ENCODE peak calls at places on chromosome 6, in eight cellular contexts. R, C, U, Q, F, D, V and S are unnamed samples.

GRCh38 chr6:134593887-134594286 is 276.0 kb upstream of the SGK1 start:
- DNase-seq in R (no peak), V (no peak), U (no peak), F (no peak), D (no peak), Q (no peak), C (no peak), S (no peak)

GRCh38 chr6:97316982-97317381 is 34.0 kb upstream of the MMS22L start:
- DNase-seq in D (no peak), Q (no peak), V (no peak), R (no peak), F (no peak), U (no peak), C (no peak), S (no peak)

GRCh38 chr6:43812850-43813584 is 43.0 kb downstream of the VEGFA start:
- DNase-seq in V (peak; percentile 81), U (no peak), R (peak; percentile 86), C (peak; percentile 68), D (no peak), Q (no peak), F (no peak), S (no peak)

GRCh38 chr6:124882580-124883393 is 79.5 kb upstream of the RNF217 start:
- DNase-seq in R (no peak), U (peak; percentile 61), Q (no peak), C (no peak), V (no peak), F (peak; percentile 44), D (peak; percentile 90), S (no peak)

GRCh38 chr6:94668896-94669295 is 908.4 kb upstream of the MANEA start:
- DNase-seq in Q (no peak), D (no peak), R (no peak), F (no peak), C (no peak), U (no peak), V (no peak), S (no peak)

GRCh38 chr6:4344317-4344899 is 209.0 kb upstream of the ECI2 start:
- DNase-seq in R (no peak), U (no peak), Q (no peak), D (no peak), C (no peak), V (no peak), F (peak; percentile 63), S (no peak)

GRCh38 chr6:158028876-158029275 is 47.2 kb downstream of the SYNJ2 start:
- DNase-seq in D (no peak), C (no peak), F (no peak), V (peak; percentile 39), U (no peak), Q (no peak), R (no peak), S (no peak)

GRCh38 chr6:43680583-43681120 is 6.9 kb downstream of the MRPS18A start:
- DNase-seq in D (no peak), V (no peak), U (no peak), C (no peak), F (no peak), R (no peak), Q (no peak), S (no peak)

GRCh38 chr6:21615504-21615903 is 22.0 kb downstream of the SOX4 start:
- DNase-seq in R (no peak), U (no peak), D (no peak), C (no peak), F (no peak), V (no peak), Q (no peak), S (no peak)

GRCh38 chr6:31573239-31574105 is 1.4 kb downstream of the LTA start:
- DNase-seq in C (no peak), V (no peak), Q (no peak), D (no peak), R (no peak), U (no peak), F (no peak), S (no peak)

GRCh38 chr6:78597966-78598365 is 269.4 kb upstream of the IRAK1BP1 start:
- DNase-seq in C (no peak), V (no peak), D (no peak), R (no peak), Q (no peak), U (no peak), F (no peak), S (no peak)

GRCh38 chr6:47473791-47474351 is 3.7 kb upstream of the CD2AP start:
- DNase-seq in V (no peak), U (no peak), R (no peak), Q (no peak), D (no peak), C (no peak), F (no peak), S (no peak)

GRCh38 chr6:107786709-107787588 is 37.2 kb downstream of the SCML4 start:
- DNase-seq in C (no peak), R (no peak), V (no peak), U (no peak), F (no peak), D (no peak), Q (no peak), S (no peak)

GRCh38 chr6:31741815-31742214 is 2.0 kb downstream of the MSH5 start:
- DNase-seq in V (no peak), C (no peak), Q (no peak), D (no peak), F (no peak), U (no peak), R (no peak), S (no peak)

GRCh38 chr6:82144007-82144851 is 103.3 kb downstream of the IBTK start:
- DNase-seq in R (no peak), V (no peak), F (peak; percentile 95), Q (no peak), D (peak; percentile 72), C (no peak), U (peak; percentile 88), S (no peak)

GRCh38 chr6:55578537-55579363 is at the start of gene HMGCLL1:
- DNase-seq in V (peak; percentile 71), Q (peak; percentile 84), U (peak; percentile 31), D (peak; percentile 37), C (no peak), F (peak; percentile 2), R (peak; percentile 4), S (no peak)

GRCh38 chr6:42820509-42821340 is 38.9 kb downstream of the BICRAL start:
- DNase-seq in V (no peak), U (no peak), D (no peak), Q (peak; percentile 27), F (no peak), R (peak; percentile 5), C (no peak), S (no peak)

GRCh38 chr6:44665143-44665542 is 277.6 kb downstream of the CDC5L start:
- DNase-seq in F (no peak), U (no peak), Q (no peak), C (peak; percentile 16), V (no peak), D (no peak), R (no peak), S (no peak)

GRCh38 chr6:43708857-43709653 is 21.5 kb upstream of the MRPS18A start:
- DNase-seq in D (no peak), R (peak; percentile 9), U (peak; percentile 52), Q (peak; percentile 22), V (no peak), C (no peak), F (peak; percentile 71), S (no peak)

GRCh38 chr6:1610497-1611321 is 994 bp downstream of the FOXC1 start:
- DNase-seq in Q (no peak), C (no peak), F (no peak), R (peak; percentile 22), D (no peak), V (no peak), U (peak; percentile 52), S (no peak)
- H3K4me3 ChIP-seq in Q (peak overlapping the region; percentile 76), C (peak overlapping the region; percentile 68), F (peak overlapping the region; percentile 78), R (peak overlapping the region; percentile 32), D (peak overlapping the region; percentile 52), V (peak overlapping the region; percentile 51), U (peak overlapping the region; percentile 83), S (peak overlapping the region; percentile 16)

GRCh38 chr6:63813531-63813930 is 177.9 kb downstream of the PHF3 start:
- DNase-seq in V (no peak), F (no peak), Q (no peak), R (no peak), U (no peak), D (peak; percentile 18), C (no peak), S (no peak)
- TF ChIP-seq CTCF in V (no peak), F (peak; percentile 20), Q (no peak), R (no peak), U (no peak), D (peak; percentile 32), C (no peak), S (no peak)

GRCh38 chr6:105790635-105791034 is 295.5 kb upstream of the PRDM1 start:
- DNase-seq in F (no peak), D (no peak), Q (no peak), R (no peak), C (no peak), U (no peak), V (no peak), S (no peak)

GRCh38 chr6:105787747-105788146 is 298.4 kb upstream of the PRDM1 start:
- DNase-seq in F (no peak), V (no peak), C (no peak), Q (no peak), U (no peak), D (no peak), R (no peak), S (no peak)

GRCh38 chr6:105791569-105792318 is 294.4 kb upstream of the PRDM1 start:
- DNase-seq in U (no peak), D (no peak), V (no peak), R (no peak), C (no peak), Q (no peak), F (no peak), S (no peak)

GRCh38 chr6:105786890-105787655 is 299.1 kb upstream of the PRDM1 start:
- DNase-seq in R (no peak), F (no peak), Q (no peak), D (no peak), C (no peak), V (no peak), U (no peak), S (no peak)

DNA sequence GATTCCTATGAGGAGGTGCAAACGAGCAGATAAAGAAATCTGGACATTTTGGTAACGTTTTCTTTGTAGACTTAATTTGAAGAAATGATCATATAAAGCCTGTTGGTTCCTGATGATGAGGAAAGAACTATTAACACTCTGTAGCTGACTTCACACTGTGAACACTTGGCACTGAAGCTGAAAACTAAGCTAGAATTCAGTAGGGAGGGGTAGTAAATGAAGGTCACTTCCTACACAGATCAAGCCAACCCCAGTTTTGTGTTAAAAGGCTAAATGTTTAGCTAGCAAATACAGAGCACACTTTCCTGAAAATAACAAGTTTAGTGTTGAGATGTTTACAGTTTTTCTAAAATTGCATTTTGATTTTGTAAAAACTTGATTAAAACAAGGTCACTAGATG is 296.2 kb upstream of the PRDM1 start:
- DNase-seq in V (no peak), F (no peak), U (no peak), Q (no peak), R (no peak), C (no peak), D (no peak), S (no peak)
- H3K4me3 ChIP-seq in V (no peak overlapping the region), F (no peak overlapping the region), U (no peak overlapping the region), Q (no peak overlapping the region), R (no peak overlapping the region), C (no peak overlapping the region), D (no peak overlapping the region), S (no peak overlapping the region)

DNA sequence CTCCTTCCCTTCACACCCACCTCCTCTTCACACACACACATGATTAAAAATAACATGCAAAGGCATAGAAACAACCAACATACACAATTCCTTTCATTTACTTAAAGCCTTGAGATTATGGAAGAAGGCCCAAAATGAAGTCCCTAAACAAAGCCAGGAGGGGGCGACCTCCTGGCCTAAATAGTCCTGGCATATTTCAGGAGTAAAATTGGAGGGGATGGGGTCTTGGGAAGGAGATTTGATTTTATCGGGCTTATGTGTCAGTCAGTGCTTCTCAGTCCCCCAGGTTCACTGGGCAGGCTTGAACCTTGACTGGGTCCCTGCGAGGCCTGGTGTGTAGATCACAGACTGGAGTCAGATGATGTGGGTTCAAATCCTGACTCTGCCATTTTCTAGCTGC is 266.4 kb downstream of the SAMD5 start:
- DNase-seq in Q (no peak), V (no peak), D (peak; percentile 40), R (no peak), U (no peak), F (no peak), C (no peak), S (no peak)
- TF ChIP-seq CTCF in Q (no peak), V (no peak), D (peak; percentile 54), R (no peak), U (no peak), F (no peak), C (no peak), S (no peak)